ENCODE peak calls at places on chromosomes 1 and 21, in six cellular contexts. S is CD8-positive, alpha-beta T cell; I is retinal pigment epithelial cell; Q is astrocyte; J is BJ; V is testis. F is an unnamed sample.

GRCh38 chr1:55007626-55008025 is 8.9 kb downstream of the BSND start:
- DNase-seq in S (no peak), I (no peak), Q (peak; percentile 68), J (peak; percentile 42), V (no peak), F (no peak)

GRCh38 chr1:25990702-25991395 is 7.0 kb downstream of the PAFAH2 start:
- DNase-seq in S (peak; percentile 62), I (no peak), Q (no peak), J (no peak), V (no peak), F (no peak)

GRCh38 chr1:232209357-232209756 is 420.6 kb downstream of the SIPA1L2 start:
- DNase-seq in S (no peak), I (no peak), Q (no peak), J (no peak), V (no peak), F (no peak)

GRCh38 chr1:69567847-69568434 is at the start of gene LRRC7:
- DNase-seq in S (no peak), I (no peak), Q (no peak), J (no peak), V (peak; percentile 28), F (no peak)

GRCh38 chr1:181033799-181034391 is at the start of gene MR1:
- DNase-seq in S (peak; percentile 39), I (no peak), Q (peak; percentile 70), J (peak; percentile 83), V (peak; percentile 46), F (peak; percentile 82)

GRCh38 chr1:5287178-5288155 is 633.1 kb downstream of the AJAP1 start:
- DNase-seq in S (no peak), I (no peak), Q (no peak), J (no peak), V (no peak), F (no peak)

GRCh38 chr21:17866590-17866989 is 47.4 kb upstream of the C21orf91 start:
- DNase-seq in S (no peak), I (no peak), Q (no peak), J (no peak), V (no peak), F (no peak)

GRCh38 chr1:66984491-66984890 is 59.7 kb downstream of the MIER1 start:
- DNase-seq in S (no peak), I (no peak), Q (no peak), J (no peak), V (no peak), F (no peak)

GRCh38 chr21:36297938-36298572 is 21.9 kb upstream of the MORC3 start:
- DNase-seq in S (peak; percentile 79), I (no peak), Q (no peak), J (no peak), V (peak; percentile 45), F (no peak)

GRCh38 chr1:174719194-174719593 is 271.4 kb downstream of the GPR52 start:
- DNase-seq in S (no peak), I (no peak), Q (no peak), J (no peak), V (no peak), F (no peak)

GRCh38 chr1:92480813-92481597 is 5.7 kb downstream of the GFI1 start:
- DNase-seq in S (no peak), I (no peak), Q (no peak), J (no peak), V (no peak), F (no peak)

GRCh38 chr1:208081972-208082371 is 162.2 kb downstream of the PLXNA2 start:
- DNase-seq in S (no peak), I (no peak), Q (no peak), J (no peak), V (peak; percentile 70), F (no peak)

GRCh38 chr1:89149229-89149628 is 23.3 kb upstream of the GBP2 start:
- DNase-seq in S (no peak), I (no peak), Q (peak; percentile 19), J (no peak), V (peak; percentile 48), F (no peak)

GRCh38 chr1:185960377-185961151 is 226.4 kb downstream of the HMCN1 start:
- DNase-seq in S (no peak), I (no peak), Q (peak; percentile 87), J (no peak), V (peak; percentile 25), F (no peak)

GRCh38 chr1:115238336-115239147 is 99.5 kb downstream of the NGF start:
- DNase-seq in S (no peak), I (no peak), Q (peak; percentile 30), J (no peak), V (no peak), F (no peak)
- H3K4me3 ChIP-seq in S (no peak overlapping the region), I (no peak overlapping the region), Q (no peak overlapping the region), J (no peak overlapping the region), V (no peak overlapping the region), F (no peak overlapping the region)

GRCh38 chr1:184531296-184531695 is 144.5 kb downstream of the C1orf21 start:
- DNase-seq in S (no peak), I (no peak), Q (no peak), J (peak; percentile 54), V (no peak), F (no peak)
- TF ChIP-seq CTCF in S (no peak), I (no peak), Q (no peak), J (no peak), V (no peak), F (no peak)

GRCh38 chr1:116375884-116376733 is 3.1 kb downstream of the ATP1A1 start:
- DNase-seq in S (peak; percentile 40), I (peak; percentile 59), Q (peak; percentile 78), J (peak; percentile 36), V (peak; percentile 83), F (peak; percentile 79)

GRCh38 chr1:116373451-116374339 is 651 bp downstream of the ATP1A1 start:
- DNase-seq in S (peak; percentile 64), I (no peak), Q (no peak), J (no peak), V (peak; percentile 69), F (no peak)

GRCh38 chr1:116376734-116377096 is 3.7 kb downstream of the ATP1A1 start:
- DNase-seq in S (no peak), I (no peak), Q (no peak), J (no peak), V (no peak), F (no peak)

GRCh38 chr1:116374340-116375164 is 1.5 kb downstream of the ATP1A1 start:
- DNase-seq in S (peak; percentile 28), I (no peak), Q (no peak), J (no peak), V (no peak), F (no peak)

DNA sequence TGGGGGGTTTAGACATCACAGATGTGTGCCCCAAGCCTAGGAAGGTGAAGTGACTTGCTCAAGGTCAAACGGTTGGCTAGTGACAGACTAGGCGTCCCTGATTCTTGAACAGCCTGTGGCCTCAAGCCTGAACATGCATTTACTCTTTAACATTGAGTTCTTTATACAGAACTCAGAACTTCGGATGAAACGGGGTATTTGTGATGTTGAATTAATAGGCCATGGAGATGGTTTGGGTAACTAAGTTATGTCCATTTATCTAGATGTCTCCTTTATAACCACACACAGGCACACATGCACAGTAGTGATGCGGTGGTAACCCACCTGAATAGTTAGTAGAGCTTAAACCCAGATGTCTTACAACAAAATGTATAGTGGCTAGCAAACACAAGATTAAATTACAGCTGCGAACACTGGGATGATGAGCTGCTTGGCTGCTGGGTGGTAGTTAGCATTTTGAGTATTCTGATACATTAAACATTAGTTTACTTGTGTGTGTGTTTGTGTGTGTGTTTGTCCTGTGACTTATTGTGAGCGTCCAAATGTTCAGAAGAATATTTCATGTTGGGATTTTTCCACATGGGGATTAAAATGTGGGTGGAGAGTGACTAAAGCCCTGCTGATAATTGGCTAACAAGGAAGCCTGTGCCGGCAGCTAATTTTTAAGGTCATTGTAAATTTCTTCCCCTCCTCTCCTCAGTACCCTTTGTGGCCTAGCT is 2.3 kb downstream of the ATP1A1 start:
- DNase-seq in S (no peak), I (peak; percentile 68), Q (no peak), J (no peak), V (no peak), F (no peak)
- H3K4me3 ChIP-seq in S (peak overlapping the region; percentile 80), I (peak overlapping the region; percentile 57), Q (peak overlapping the region; percentile 78), J (peak overlapping the region; percentile 94), V (peak overlapping the region; percentile 99), F (peak overlapping the region; percentile 92)

GRCh38 chr1:204528677-204529076 is 12.5 kb downstream of the MDM4 start:
- DNase-seq in S (no peak), I (no peak), Q (no peak), J (no peak), V (no peak), F (no peak)

GRCh38 chr1:204532832-204533231 is 16.6 kb downstream of the MDM4 start:
- DNase-seq in S (no peak), I (no peak), Q (no peak), J (no peak), V (no peak), F (no peak)

GRCh38 chr1:204530932-204531331 is 14.7 kb downstream of the MDM4 start:
- DNase-seq in S (no peak), I (no peak), Q (no peak), J (no peak), V (no peak), F (no peak)

GRCh38 chr1:204528241-204528640 is 12.0 kb downstream of the MDM4 start:
- DNase-seq in S (no peak), I (no peak), Q (no peak), J (no peak), V (no peak), F (no peak)

GRCh38 chr1:204529371-204529895 is 13.2 kb downstream of the MDM4 start:
- DNase-seq in S (no peak), I (no peak), Q (no peak), J (no peak), V (no peak), F (no peak)
- TF ChIP-seq CTCF in S (no peak), I (peak; percentile 15), Q (no peak), J (peak; percentile 9), V (no peak), F (peak; percentile 10)

GRCh38 chr1:109282952-109283747 is at the start of gene PSRC1:
- DNase-seq in S (peak; percentile 91), I (peak; percentile 81), Q (peak; percentile 89), J (peak; percentile 85), V (peak; percentile 99), F (no peak)

GRCh38 chr1:109282497-109282951 is 421 bp downstream of the PSRC1 start:
- DNase-seq in S (no peak), I (no peak), Q (no peak), J (no peak), V (no peak), F (no peak)

GRCh38 chr1:109279615-109280278 is 3.2 kb downstream of the PSRC1 start:
- DNase-seq in S (no peak), I (no peak), Q (no peak), J (no peak), V (peak; percentile 71), F (no peak)

GRCh38 chr1:109281680-109282496 is 1.1 kb downstream of the PSRC1 start:
- DNase-seq in S (no peak), I (no peak), Q (no peak), J (no peak), V (no peak), F (no peak)

DNA sequence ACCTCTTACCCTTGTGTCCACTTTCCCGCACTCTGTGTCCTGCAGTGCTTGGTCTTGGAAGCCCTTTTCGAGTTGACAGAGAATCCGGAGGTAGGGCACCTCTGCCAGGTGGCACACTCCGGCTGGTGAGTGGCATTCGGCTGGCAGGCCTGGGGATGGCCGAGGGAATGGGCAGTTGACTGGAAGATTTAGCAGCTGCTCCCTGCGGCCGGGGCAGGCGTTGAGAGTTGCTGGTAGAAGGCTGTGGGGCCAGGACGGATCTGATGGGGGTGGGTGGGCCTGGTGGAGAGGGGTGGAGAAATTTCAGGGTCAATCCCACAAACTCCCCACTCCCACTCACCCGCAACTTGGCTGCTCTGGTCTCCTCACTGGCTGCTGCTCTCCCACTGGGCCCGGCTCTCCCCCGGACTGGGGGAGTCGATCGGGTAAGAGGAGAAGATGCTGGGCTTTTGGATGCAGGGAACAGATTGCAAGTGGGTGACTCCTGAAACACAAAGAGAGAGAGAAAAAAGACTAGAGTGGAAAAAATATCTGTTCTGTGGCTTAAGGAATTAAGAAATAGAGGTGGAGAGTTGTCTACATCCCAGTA is 2.1 kb downstream of the PSRC1 start:
- DNase-seq in S (no peak), I (no peak), Q (no peak), J (no peak), V (peak; percentile 59), F (no peak)
- H3K4me3 ChIP-seq in S (no peak overlapping the region), I (no peak overlapping the region), Q (peak overlapping the region; percentile 91), J (no peak overlapping the region), V (no peak overlapping the region), F (no peak overlapping the region)